ENCODE peak calls at places on chromosomes 11 and 22, in five cellular contexts. B is fibroblast of mammary gland, P is pancreas, S is IMR-90, I is astrocyte. W is an unnamed sample.

GRCh38 chr11:777288-778255 is at the start of gene GATD1:
- DNase-seq in B (peak), P (peak), S (peak), I (peak), W (peak)

GRCh38 chr11:12441081-12441801 is 63.9 kb downstream of the PARVA start:
- DNase-seq in B (peak), P (no peak), S (peak), I (peak), W (peak)

GRCh38 chr11:25910090-25910489 is 421.8 kb upstream of the ANO3 start:
- DNase-seq in B (peak), P (no peak), S (no peak), I (no peak), W (peak)

GRCh38 chr11:115505165-115505564 is 950 bp upstream of the CADM1 start:
- DNase-seq in B (no peak), P (peak), S (no peak), I (no peak), W (no peak)

GRCh38 chr11:113240790-113241189 is 73.6 kb upstream of the TTC12 start:
- DNase-seq in B (no peak), P (no peak), S (no peak), I (no peak), W (no peak)

GRCh38 chr11:19954899-19955298 is 205.4 kb downstream of the DBX1 start:
- DNase-seq in B (peak), P (no peak), S (no peak), I (no peak), W (peak)

GRCh38 chr11:133942594-133942993 is 14.2 kb downstream of the IGSF9B start:
- DNase-seq in B (no peak), P (no peak), S (no peak), I (no peak), W (no peak)

GRCh38 chr11:68497761-68498160 is 37.2 kb downstream of the PPP6R3 start:
- DNase-seq in B (peak), P (no peak), S (no peak), I (no peak), W (no peak)

GRCh38 chr22:49097966-49098365 is 729.7 kb downstream of the BRD1 start:
- DNase-seq in B (no peak), P (no peak), S (no peak), I (no peak), W (no peak)

GRCh38 chr11:84420261-84420660 is 1134.1 kb upstream of the CCDC90B start:
- DNase-seq in B (peak), P (no peak), S (no peak), I (peak), W (no peak)

GRCh38 chr22:17258015-17258827 is 39.0 kb upstream of the ADA2 start:
- DNase-seq in B (no peak), P (peak), S (no peak), I (peak), W (peak)

GRCh38 chr11:62459080-62459479 is 40.2 kb downstream of the SCGB1A1 start:
- DNase-seq in B (peak), P (no peak), S (peak), I (no peak), W (no peak)

GRCh38 chr11:35615911-35616900 is 2.1 kb upstream of the FJX1 start:
- DNase-seq in B (peak), P (no peak), S (peak), I (peak), W (peak)

GRCh38 chr22:22697377-22698120 is 53.1 kb downstream of the GGTLC2 start:
- DNase-seq in B (no peak), P (no peak), S (no peak), I (no peak), W (no peak)

GRCh38 chr11:46285594-46286033 is 8.2 kb downstream of the CREB3L1 start:
- DNase-seq in B (peak), P (no peak), S (peak), I (no peak), W (no peak)

GRCh38 chr11:71518506-71519471 is 8.3 kb upstream of the KRTAP5-7 start:
- DNase-seq in B (no peak), P (no peak), S (no peak), I (no peak), W (no peak)

GRCh38 chr11:77909277-77909676 is 85.2 kb downstream of the INTS4 start:
- DNase-seq in B (no peak), P (no peak), S (no peak), I (no peak), W (no peak)

GRCh38 chr22:50271519-50271970 is 1.4 kb upstream of the MAPK11 start:
- DNase-seq in B (peak), P (no peak), S (peak), I (no peak), W (no peak)

GRCh38 chr11:133966924-133967598 is 10.3 kb upstream of the IGSF9B start:
- DNase-seq in B (no peak), P (peak), S (no peak), I (no peak), W (no peak)

GRCh38 chr11:47725445-47726442 is 10.6 kb upstream of the AGBL2 start:
- DNase-seq in B (no peak), P (no peak), S (no peak), I (no peak), W (no peak)

GRCh38 chr11:78654071-78654470 is 79.4 kb upstream of the NARS2 start:
- DNase-seq in B (no peak), P (no peak), S (no peak), I (no peak), W (no peak)

GRCh38 chr11:910044-910588 is 494 bp downstream of the CHID1 start:
- DNase-seq in B (no peak), P (no peak), S (no peak), I (no peak), W (no peak)

GRCh38 chr22:40263191-40263590 is 83.1 kb upstream of the ADSL start:
- DNase-seq in B (no peak), P (no peak), S (no peak), I (no peak), W (no peak)

GRCh38 chr11:73152861-73153483 is 10.9 kb upstream of the FCHSD2 start:
- DNase-seq in B (no peak), P (no peak), S (no peak), I (no peak), W (no peak)

GRCh38 chr11:61923166-61924015 is 6.0 kb upstream of the RAB3IL1 start:
- DNase-seq in B (peak), P (peak), S (peak), I (peak), W (no peak)

GRCh38 chr11:88179141-88179540 is 3.9 kb upstream of the RAB38 start:
- DNase-seq in B (peak), P (no peak), S (peak), I (peak), W (peak)

GRCh38 chr22:17285661-17286060 is 66.4 kb upstream of the ADA2 start:
- DNase-seq in B (no peak), P (no peak), S (no peak), I (no peak), W (no peak)

GRCh38 chr11:119237515-119237914 is 31.4 kb downstream of the CBL start:
- DNase-seq in B (no peak), P (no peak), S (no peak), I (no peak), W (no peak)

GRCh38 chr22:32206774-32207758 is 2.2 kb upstream of the RFPL2 start:
- DNase-seq in B (peak), P (no peak), S (no peak), I (no peak), W (peak)

GRCh38 chr11:42249401-42249800 is 789.9 kb upstream of the LRRC4C start:
- DNase-seq in B (no peak), P (no peak), S (no peak), I (peak), W (no peak)

GRCh38 chr11:134562176-134562575 is 150.1 kb upstream of the B3GAT1 start:
- DNase-seq in B (no peak), P (no peak), S (no peak), I (no peak), W (no peak)

GRCh38 chr22:38782402-38783094 is 11.4 kb downstream of the DNAL4 start:
- DNase-seq in B (peak), P (no peak), S (peak), I (peak), W (no peak)

GRCh38 chr22:24323695-24324094 is 53.1 kb downstream of the SPECC1L start:
- DNase-seq in B (peak), P (no peak), S (no peak), I (no peak), W (no peak)

GRCh38 chr11:85811624-85812023 is 683 bp upstream of the SYTL2 start:
- DNase-seq in B (no peak), P (no peak), S (no peak), I (no peak), W (no peak)

GRCh38 chr11:85810521-85810870 is 445 bp downstream of the SYTL2 start:
- DNase-seq in B (no peak), P (no peak), S (no peak), I (no peak), W (no peak)

GRCh38 chr11:85810871-85811611 is at the start of gene SYTL2:
- DNase-seq in B (no peak), P (peak), S (peak), I (peak), W (peak)

GRCh38 chr11:85809191-85809590 is 1.8 kb downstream of the SYTL2 start:
- DNase-seq in B (no peak), P (no peak), S (no peak), I (no peak), W (no peak)

DNA sequence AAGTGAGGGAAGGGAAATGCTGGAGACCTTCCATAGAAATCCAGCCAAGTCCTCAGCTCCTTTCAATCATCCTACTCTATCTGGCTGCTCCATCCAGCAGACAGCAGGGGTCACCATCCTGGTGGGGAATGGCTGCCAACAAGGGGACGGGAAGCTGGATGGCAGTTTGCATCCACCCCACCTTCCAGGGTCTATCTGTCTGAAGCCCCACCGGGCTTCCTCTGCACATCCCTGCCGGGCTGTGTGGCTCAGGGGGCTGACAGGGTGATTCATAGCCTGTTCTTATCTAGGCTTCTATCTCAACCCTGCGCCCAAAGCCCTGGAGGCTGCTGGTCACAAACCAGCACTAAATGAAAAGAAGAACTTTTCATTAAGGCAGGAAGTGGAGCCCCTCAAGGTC is 1.1 kb downstream of the SYTL2 start:
- DNase-seq in B (no peak), P (no peak), S (no peak), I (no peak), W (no peak)
- TF ChIP-seq CTCF in B (peak), P (no peak), S (no peak), I (no peak), W (peak)

GRCh38 chr22:30753701-30754100 is 59.0 kb downstream of the OSBP2 start:
- DNase-seq in B (no peak), P (no peak), S (no peak), I (no peak), W (no peak)

GRCh38 chr22:30751529-30751928 is 56.9 kb downstream of the OSBP2 start:
- DNase-seq in B (no peak), P (no peak), S (no peak), I (no peak), W (no peak)

GRCh38 chr22:30754971-30755759 is 60.5 kb downstream of the OSBP2 start:
- DNase-seq in B (peak), P (peak), S (peak), I (peak), W (peak)

GRCh38 chr22:30754521-30754920 is 59.8 kb downstream of the OSBP2 start:
- DNase-seq in B (no peak), P (no peak), S (no peak), I (no peak), W (no peak)

DNA sequence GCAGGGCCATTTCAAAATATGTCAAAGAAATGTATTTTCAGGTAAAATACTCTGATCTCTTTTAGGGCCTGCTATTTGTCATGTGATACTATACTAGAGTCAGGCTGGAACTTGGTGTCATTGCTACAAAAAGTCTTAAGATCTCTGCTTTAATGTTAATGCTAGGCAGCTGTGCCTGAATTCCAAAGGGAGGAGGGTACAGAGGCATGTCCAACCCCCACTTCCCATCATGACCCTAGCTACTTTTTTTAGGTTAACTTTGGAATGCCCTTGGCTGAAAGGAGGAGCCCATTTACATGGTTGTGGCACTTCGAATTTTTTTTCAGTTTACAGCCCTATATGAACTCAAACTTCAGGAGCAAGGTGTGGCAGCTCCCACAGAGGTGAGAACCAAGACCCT is 58.1 kb downstream of the OSBP2 start:
- DNase-seq in B (no peak), P (no peak), S (no peak), I (no peak), W (no peak)
- H3K4me3 ChIP-seq in B (no peak), P (no peak), S (no peak), I (no peak), W (no peak)

DNA sequence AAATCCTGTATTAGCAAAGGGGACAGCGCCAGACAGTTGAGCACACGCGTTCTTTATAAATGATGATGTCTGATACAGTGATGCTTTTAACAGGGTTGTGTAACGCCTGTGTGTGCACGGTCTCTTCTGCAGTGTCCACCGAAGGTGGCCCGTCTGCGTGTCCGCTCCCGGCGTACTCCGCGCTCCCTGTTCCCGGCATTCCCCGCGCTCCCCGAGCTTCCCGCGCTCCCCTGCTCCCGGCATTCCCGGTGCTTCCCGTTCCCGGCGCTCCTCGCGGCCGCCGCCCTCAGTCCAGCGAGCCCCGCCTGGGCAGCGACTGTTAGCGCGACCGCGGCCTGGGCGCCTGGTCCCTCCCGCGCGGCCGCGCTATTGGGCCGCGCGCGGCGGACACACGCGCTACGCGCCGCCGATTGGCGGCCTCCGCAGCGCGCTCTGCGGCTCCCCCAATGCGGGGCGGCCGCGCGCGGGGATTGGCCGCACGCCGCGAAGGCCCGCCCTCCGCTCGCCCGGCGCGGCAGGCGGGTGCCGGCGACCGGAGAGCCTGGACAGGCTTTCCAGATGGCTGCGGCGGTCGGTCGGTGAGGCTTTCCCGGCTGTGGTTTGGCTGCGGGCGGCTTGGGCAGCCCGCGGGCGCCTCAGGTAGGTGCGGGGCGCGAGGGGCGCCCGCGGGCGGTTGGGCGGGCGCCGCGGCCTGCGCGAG is at the start of gene DGCR8:
- DNase-seq in B (peak), P (peak), S (peak), I (peak), W (peak)
- TF ChIP-seq CTCF in B (no peak), P (no peak), S (no peak), I (no peak), W (no peak)

GRCh38 chr11:34354782-34355181 is 3.0 kb downstream of the ABTB2 start:
- DNase-seq in B (peak), P (no peak), S (peak), I (peak), W (peak)
- H3K4me3 ChIP-seq in B (no peak), P (no peak), S (no peak), I (no peak), W (no peak)

GRCh38 chr11:93196816-93197382 is 892 bp downstream of the SLC36A4 start:
- DNase-seq in B (peak), P (no peak), S (peak), I (no peak), W (no peak)
- TF ChIP-seq CTCF in B (peak), P (peak), S (peak), I (peak), W (peak)

GRCh38 chr11:64292458-64293254 is 1.6 kb downstream of the KCNK4 start:
- DNase-seq in B (no peak), P (no peak), S (no peak), I (no peak), W (no peak)
- H3K4me3 ChIP-seq in B (no peak), P (peak), S (peak), I (no peak), W (peak)

W was measured in bronchial epithelial cell.